ENCODE peak calls at places on chromosome 19, in eight cellular contexts. C is osteocyte, Z is neural crest cell, N is progenitor cell of endocrine pancreas, L is type B pancreatic cell, Q is left ventricle myocardium inferior, X is AG09319, F is HL-60. E is an unnamed sample.

GRCh38 chr19:38163419-38164290 is 60.4 kb downstream of the DPF1 start:
- DNase-seq in X (no peak), Z (no peak), F (no peak), N (no peak), L (no peak), Q (no peak), C (no peak), E (no peak)

GRCh38 chr19:3801412-3802096 is 15.4 kb upstream of the MATK start:
- DNase-seq in N (no peak), Z (no peak), L (no peak), F (no peak), C (no peak), X (no peak), Q (peak; percentile 34), E (peak; percentile 53)

GRCh38 chr19:37484406-37485115 is 15.4 kb downstream of the ZNF570 start:
- DNase-seq in F (no peak), L (no peak), C (no peak), X (no peak), Z (no peak), N (no peak), Q (no peak), E (no peak)

GRCh38 chr19:1065606-1066109 is 1.3 kb upstream of the ARHGAP45 start:
- DNase-seq in Z (no peak), Q (no peak), C (no peak), F (no peak), L (no peak), X (no peak), N (no peak), E (no peak)

GRCh38 chr19:2627319-2627829 is 75.1 kb downstream of the GNG7 start:
- DNase-seq in F (no peak), Q (peak; percentile 77), L (no peak), Z (no peak), X (peak; percentile 81), N (no peak), C (peak; percentile 89), E (no peak)

GRCh38 chr19:39409207-39409885 is 2.7 kb downstream of the ZFP36 start:
- DNase-seq in L (peak; percentile 86), X (no peak), F (peak; percentile 87), C (peak; percentile 92), Z (no peak), N (peak; percentile 87), Q (peak; percentile 95), E (peak; percentile 62)

GRCh38 chr19:4059931-4060620 is 6.6 kb downstream of the ZBTB7A start:
- DNase-seq in F (no peak), Z (no peak), L (no peak), Q (peak; percentile 73), X (no peak), C (no peak), N (no peak), E (no peak)

GRCh38 chr19:34649886-34650543 is 26.9 kb downstream of the SCGB2B2 start:
- DNase-seq in F (no peak), Z (no peak), Q (no peak), C (no peak), X (no peak), N (no peak), L (no peak), E (no peak)

GRCh38 chr19:44770550-44771257 is 7.0 kb upstream of the CBLC start:
- DNase-seq in N (peak; percentile 87), C (peak; percentile 94), L (peak; percentile 89), X (peak; percentile 74), F (peak; percentile 93), Q (peak; percentile 86), Z (peak; percentile 93), E (peak; percentile 91)

GRCh38 chr19:33620611-33621010 is 1.1 kb upstream of the CHST8 start:
- DNase-seq in C (no peak), L (no peak), Z (no peak), X (no peak), Q (no peak), F (no peak), N (no peak), E (no peak)

GRCh38 chr19:4970558-4971423 is 1.9 kb downstream of the KDM4B start:
- DNase-seq in C (no peak), F (no peak), N (no peak), Q (peak; percentile 53), Z (no peak), L (no peak), X (no peak), E (no peak)

GRCh38 chr19:45040059-45040767 is 1.4 kb downstream of the CLASRP start:
- DNase-seq in X (no peak), Q (no peak), C (no peak), L (no peak), F (peak; percentile 66), N (no peak), Z (no peak), E (no peak)

GRCh38 chr19:48750351-48750750 is 2.1 kb downstream of the FUT1 start:
- DNase-seq in Q (no peak), C (no peak), N (no peak), X (no peak), F (no peak), Z (no peak), L (no peak), E (no peak)

GRCh38 chr19:48591021-48591420 is 15.5 kb upstream of the SPACA4 start:
- DNase-seq in Z (no peak), N (no peak), C (no peak), X (no peak), L (no peak), F (no peak), Q (no peak), E (no peak)

GRCh38 chr19:10270180-10270615 is 722 bp upstream of the ICAM1 start:
- DNase-seq in X (no peak), F (peak; percentile 92), L (no peak), N (no peak), Z (no peak), Q (peak; percentile 76), C (peak; percentile 83), E (no peak)

GRCh38 chr19:4062576-4063368 is 3.9 kb downstream of the ZBTB7A start:
- DNase-seq in X (no peak), F (no peak), N (no peak), C (no peak), Q (no peak), L (no peak), Z (no peak), E (no peak)

GRCh38 chr19:48836089-48837017 is at the start of gene HSD17B14:
- DNase-seq in N (peak; percentile 33), Q (no peak), C (no peak), X (no peak), L (peak; percentile 73), Z (peak; percentile 30), F (no peak), E (peak; percentile 59)

GRCh38 chr19:5804516-5805464 is at the start of gene NRTN:
- DNase-seq in L (no peak), C (no peak), X (no peak), Q (no peak), N (no peak), F (no peak), Z (no peak), E (no peak)

GRCh38 chr19:401836-402535 is 7.0 kb downstream of the C2CD4C start:
- DNase-seq in C (no peak), Z (no peak), N (peak; percentile 8), L (no peak), X (no peak), Q (no peak), F (no peak), E (no peak)

GRCh38 chr19:41914191-41914834 is 13.9 kb downstream of the ERFL start:
- DNase-seq in F (no peak), N (no peak), Q (no peak), L (no peak), Z (no peak), X (no peak), C (no peak), E (no peak)

GRCh38 chr19:41915248-41916032 is 12.8 kb downstream of the ERFL start:
- DNase-seq in Z (no peak), C (no peak), X (no peak), N (no peak), Q (no peak), F (no peak), L (no peak), E (no peak)

GRCh38 chr19:41914906-41915247 is 13.4 kb downstream of the ERFL start:
- DNase-seq in Z (no peak), N (no peak), X (no peak), C (no peak), L (no peak), Q (no peak), F (no peak), E (no peak)

GRCh38 chr19:41917676-41918075 is 10.6 kb downstream of the ERFL start:
- DNase-seq in F (no peak), C (no peak), Q (no peak), L (no peak), N (no peak), Z (no peak), X (no peak), E (no peak)

DNA sequence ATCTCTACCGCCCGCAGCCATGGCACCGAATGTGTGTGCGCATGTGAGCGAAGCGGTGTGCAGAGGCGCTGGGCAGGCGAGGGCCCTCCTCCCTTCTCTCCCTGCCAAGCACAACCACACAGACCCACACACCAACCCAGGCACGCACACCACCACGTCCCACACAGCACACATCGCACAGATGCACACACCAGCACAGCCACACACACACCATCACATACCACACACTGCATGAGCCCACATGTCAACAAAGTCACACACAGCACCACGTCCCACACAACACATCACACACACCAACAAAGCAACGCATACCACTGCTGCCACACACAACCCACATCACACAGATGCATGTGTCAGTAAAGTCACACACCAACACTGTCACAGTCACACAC is 12.2 kb downstream of the ERFL start:
- DNase-seq in X (no peak), N (no peak), Z (no peak), L (no peak), F (no peak), Q (no peak), C (no peak), E (no peak)
- TF ChIP-seq CTCF in X (no peak), N (no peak), Z (no peak), L (no peak), F (no peak), Q (no peak), C (no peak), E (no peak)

DNA sequence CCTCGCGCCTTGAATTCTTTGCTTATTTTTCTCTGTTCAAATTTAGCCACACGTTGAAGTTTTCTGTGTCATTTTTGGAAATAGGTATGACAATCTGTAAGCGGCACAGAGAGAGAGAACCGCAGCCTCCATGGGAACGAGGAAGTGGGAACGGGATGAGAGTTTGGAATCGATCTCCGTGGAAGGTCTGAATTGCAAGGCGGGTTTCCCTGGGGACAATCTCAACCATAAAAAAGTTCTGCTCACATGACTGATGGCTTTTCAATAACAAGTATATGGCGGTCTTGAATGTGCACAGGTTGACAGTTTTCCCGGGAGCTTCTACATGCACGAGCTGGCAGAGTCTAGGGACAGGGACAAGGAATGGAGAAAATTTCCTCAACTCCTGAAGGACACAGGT is 90.9 kb downstream of the INSR start:
- DNase-seq in Q (no peak), F (no peak), X (no peak), L (no peak), N (no peak), Z (no peak), C (no peak), E (no peak)
- TF ChIP-seq CTCF in Q (no peak), F (no peak), X (no peak), L (no peak), N (no peak), Z (no peak), C (no peak), E (no peak)

GRCh38 chr19:51339687-51340656 is 2.0 kb downstream of the VSIG10L start:
- DNase-seq in C (peak; percentile 99), N (peak; percentile 93), Z (peak; percentile 91), Q (peak; percentile 98), F (peak; percentile 86), L (peak; percentile 97), X (peak; percentile 92), E (peak; percentile 99)
- TF ChIP-seq CTCF in C (peak; percentile 22), N (peak; percentile 35), Z (peak; percentile 38), Q (peak; percentile 48), F (no peak), L (peak; percentile 48), X (no peak), E (peak; percentile 64)

GRCh38 chr19:30344446-30345425 is 27.4 kb upstream of the ZNF536 start:
- DNase-seq in L (no peak), N (no peak), Q (no peak), C (no peak), Z (no peak), F (no peak), X (no peak), E (no peak)
- TF ChIP-seq CTCF in L (no peak), N (no peak), Q (no peak), C (no peak), Z (no peak), F (no peak), X (no peak), E (no peak)

E was measured in endothelial cell.